ENCODE peak calls at places on chromosome 21, in four cellular contexts. W is pancreas, T is fibroblast of the aortic adventitia, K is GM23338. Y is an unnamed sample.

GRCh38 chr21:29208666-29209059 is 78.2 kb downstream of the MAP3K7CL start:
- DNase-seq in K (no peak), T (peak; percentile 87), W (no peak), Y (peak; percentile 46)

GRCh38 chr21:34186119-34186719 is 112.8 kb downstream of the MRPS6 start:
- DNase-seq in K (no peak), W (no peak), T (peak; percentile 29), Y (no peak)

GRCh38 chr21:29534448-29534847 is 235.7 kb downstream of the BACH1 start:
- DNase-seq in W (no peak), T (no peak), K (no peak), Y (no peak)

GRCh38 chr21:45018131-45019075 is 56.0 kb upstream of the ADARB1 start:
- DNase-seq in K (no peak), T (no peak), W (peak; percentile 54), Y (no peak)

GRCh38 chr21:33205476-33205875 is 24.3 kb upstream of the IFNAR2 start:
- DNase-seq in W (no peak), T (no peak), K (no peak), Y (no peak)

GRCh38 chr21:40143822-40144525 is 276.7 kb downstream of the PCP4 start:
- DNase-seq in K (peak; percentile 75), T (peak; percentile 14), W (peak; percentile 85), Y (peak; percentile 33)

GRCh38 chr21:15293251-15293650 is 228.5 kb upstream of the NRIP1 start:
- DNase-seq in K (peak; percentile 79), W (no peak), T (peak; percentile 98), Y (peak; percentile 90)

GRCh38 chr21:14864211-14865021 is 200.4 kb downstream of the NRIP1 start:
- DNase-seq in K (peak; percentile 82), T (peak; percentile 84), W (peak; percentile 78), Y (peak; percentile 73)

GRCh38 chr21:14712121-14712520 is 166.0 kb upstream of the SAMSN1 start:
- DNase-seq in T (no peak), W (no peak), K (no peak), Y (peak; percentile 57)

GRCh38 chr21:19553930-19554615 is 1150.5 kb upstream of the TMPRSS15 start:
- DNase-seq in K (peak; percentile 58), W (no peak), T (no peak), Y (no peak)

GRCh38 chr21:18041012-18041411 is 203.6 kb upstream of the CHODL start:
- DNase-seq in T (no peak), K (peak; percentile 80), W (no peak), Y (peak; percentile 1)

GRCh38 chr21:44742418-44743153 is 31.2 kb upstream of the TSPEAR start:
- DNase-seq in T (peak; percentile 20), K (no peak), W (no peak), Y (peak; percentile 18)

GRCh38 chr21:20443558-20444155 is 554.6 kb upstream of the NCAM2 start:
- DNase-seq in K (peak; percentile 76), T (no peak), W (no peak), Y (no peak)

GRCh38 chr21:34243562-34243961 is 120.2 kb upstream of the KCNE2 start:
- DNase-seq in W (no peak), K (peak; percentile 72), T (peak; percentile 9), Y (peak; percentile 41)

GRCh38 chr21:29164330-29164942 is 34.0 kb downstream of the MAP3K7CL start:
- DNase-seq in W (no peak), T (peak; percentile 93), K (peak; percentile 71), Y (peak; percentile 78)

GRCh38 chr21:25507522-25507921 is 99.8 kb downstream of the MRPL39 start:
- DNase-seq in W (no peak), T (no peak), K (peak; percentile 39), Y (peak; percentile 12)

GRCh38 chr21:45308211-45309068 is 20.7 kb upstream of the POFUT2 start:
- DNase-seq in W (peak; percentile 48), K (no peak), T (peak; percentile 58), Y (no peak)

GRCh38 chr21:34133392-34133791 is 60.0 kb downstream of the MRPS6 start:
- DNase-seq in T (no peak), W (no peak), K (no peak), Y (no peak)

GRCh38 chr21:33968082-33968997 is 52.7 kb upstream of the ATP5PO start:
- DNase-seq in W (no peak), T (peak; percentile 81), K (peak; percentile 64), Y (peak; percentile 83)

GRCh38 chr21:21111309-21111920 is 113.2 kb downstream of the NCAM2 start:
- DNase-seq in T (no peak), W (no peak), K (no peak), Y (no peak)

GRCh38 chr21:33434770-33435360 is 31.7 kb downstream of the IFNGR2 start:
- DNase-seq in K (no peak), W (peak; percentile 7), T (peak; percentile 92), Y (peak; percentile 97)

GRCh38 chr21:28142692-28143091 is 850.0 kb downstream of the LTN1 start:
- DNase-seq in T (peak; percentile 82), W (no peak), K (no peak), Y (peak; percentile 81)

GRCh38 chr21:34926784-34927548 is 122.1 kb downstream of the RUNX1 start:
- DNase-seq in T (peak; percentile 66), K (no peak), W (no peak), Y (no peak)

GRCh38 chr21:45004059-45004422 is 64.2 kb downstream of the SLX9 start:
- DNase-seq in T (no peak), K (no peak), W (no peak), Y (no peak)

GRCh38 chr21:15908187-15908586 is 178.4 kb downstream of the USP25 start:
- DNase-seq in K (no peak), T (peak; percentile 36), W (no peak), Y (peak; percentile 44)

GRCh38 chr21:41488080-41488479 is 19.9 kb downstream of the TMPRSS2 start:
- DNase-seq in T (no peak), W (no peak), K (no peak), Y (no peak)

GRCh38 chr21:40827509-40827908 is 19.4 kb downstream of the DSCAM start:
- DNase-seq in T (no peak), W (no peak), K (no peak), Y (no peak)

GRCh38 chr21:40793057-40793456 is 53.9 kb downstream of the DSCAM start:
- DNase-seq in T (no peak), K (no peak), W (no peak), Y (no peak)

GRCh38 chr21:41142051-41142795 is 25.7 kb upstream of the BACE2 start:
- DNase-seq in T (peak; percentile 77), K (peak; percentile 9), W (no peak), Y (peak; percentile 82)

GRCh38 chr21:15826908-15827601 is 97.3 kb downstream of the USP25 start:
- DNase-seq in K (no peak), T (no peak), W (no peak), Y (no peak)

GRCh38 chr21:34143783-34144182 is 70.4 kb downstream of the MRPS6 start:
- DNase-seq in W (no peak), T (no peak), K (no peak), Y (no peak)

DNA sequence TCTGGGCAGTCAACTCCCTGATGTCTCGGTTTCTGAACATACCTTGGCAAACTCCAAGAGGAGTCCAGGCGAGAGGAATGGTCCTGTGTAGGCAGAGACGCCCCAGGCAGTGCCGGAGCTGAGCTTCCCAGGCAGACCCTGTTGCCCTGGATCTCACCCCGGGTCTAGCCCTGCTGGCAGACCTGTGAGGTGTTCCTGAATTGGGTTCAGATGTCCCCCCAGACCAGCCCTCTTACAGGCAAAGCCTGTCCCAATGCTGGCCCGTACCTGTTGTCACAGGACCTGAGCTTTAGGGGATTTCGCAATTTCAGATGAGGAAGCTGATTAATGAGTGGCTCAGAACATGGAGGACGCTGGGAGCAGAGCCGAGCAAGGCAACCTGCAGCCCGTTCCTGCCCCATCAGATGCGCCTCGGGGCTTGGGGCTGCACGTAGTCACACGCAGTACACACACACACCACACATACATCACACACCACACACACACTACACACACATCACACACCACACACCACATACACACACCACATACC is 38.5 kb upstream of the PDE9A start:
- DNase-seq in W (no peak), K (peak; percentile 54), T (no peak), Y (peak; percentile 93)
- H3K4me3 ChIP-seq in W (no peak overlapping the region), K (no peak overlapping the region), T (no peak overlapping the region), Y (no peak overlapping the region)

DNA sequence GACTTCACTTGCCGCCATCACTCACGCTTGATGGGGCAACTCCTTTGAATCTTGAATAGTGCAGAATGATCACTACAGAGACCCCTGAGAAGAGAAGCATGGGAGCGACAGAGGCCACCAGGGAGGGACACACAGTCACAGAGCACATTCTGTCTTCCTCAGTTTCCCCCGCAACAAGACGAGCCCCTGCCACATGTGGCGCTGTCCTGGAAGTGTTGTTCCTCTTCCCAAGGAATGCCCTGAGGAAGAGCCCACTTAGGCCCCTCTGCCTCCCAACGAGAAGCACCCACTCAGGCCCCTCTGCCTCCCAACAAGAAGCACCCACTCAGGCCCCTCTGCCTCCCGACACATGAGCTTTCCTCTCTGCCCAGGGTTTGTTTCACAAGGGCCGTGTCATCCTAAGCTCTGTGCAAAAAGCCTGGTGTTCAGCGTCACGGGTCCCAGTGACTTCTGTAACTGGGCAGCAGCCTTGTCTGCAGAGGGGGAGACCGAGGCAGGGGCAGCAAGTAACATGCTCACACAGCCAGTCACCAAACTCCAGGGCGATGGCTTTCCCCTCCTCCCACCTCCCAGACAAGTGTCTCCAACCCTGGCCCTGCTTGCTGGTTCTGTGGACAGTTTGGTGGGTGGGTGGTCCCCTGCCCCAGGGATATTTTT is 19.8 kb downstream of the SLC37A1 start:
- DNase-seq in T (no peak), W (no peak), K (no peak), Y (no peak)
- H3K4me3 ChIP-seq in T (no peak overlapping the region), W (no peak overlapping the region), K (no peak overlapping the region), Y (no peak overlapping the region)

GRCh38 chr21:31450971-31451370 is 106.9 kb upstream of the TIAM1 start:
- DNase-seq in W (no peak), T (no peak), K (no peak), Y (no peak)
- H3K4me3 ChIP-seq in W (no peak overlapping the region), T (no peak overlapping the region), K (no peak overlapping the region), Y (no peak overlapping the region)

DNA sequence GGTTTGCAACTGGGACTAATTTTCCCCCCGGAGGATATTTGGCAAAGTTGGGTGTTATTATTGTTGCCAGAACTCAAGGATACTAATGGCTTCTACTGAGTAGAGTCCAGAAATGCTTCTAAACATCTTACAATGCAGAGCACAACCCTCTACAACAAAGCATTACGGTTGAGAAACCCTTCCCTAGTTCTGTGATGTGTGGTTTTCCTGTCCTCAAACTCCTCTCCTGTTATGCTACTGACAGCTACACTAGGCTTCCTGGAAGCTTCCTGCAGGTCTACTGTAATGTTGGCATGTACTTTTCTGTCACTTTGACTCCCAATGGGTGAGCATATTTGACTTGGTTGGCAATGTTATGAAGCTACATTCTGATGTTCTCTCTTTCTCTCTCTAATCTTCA is 1656.9 kb downstream of the MRPL39 start:
- DNase-seq in T (no peak), K (no peak), W (no peak), Y (no peak)
- H3K4me3 ChIP-seq in T (no peak overlapping the region), K (no peak overlapping the region), W (no peak overlapping the region), Y (no peak overlapping the region)

DNA sequence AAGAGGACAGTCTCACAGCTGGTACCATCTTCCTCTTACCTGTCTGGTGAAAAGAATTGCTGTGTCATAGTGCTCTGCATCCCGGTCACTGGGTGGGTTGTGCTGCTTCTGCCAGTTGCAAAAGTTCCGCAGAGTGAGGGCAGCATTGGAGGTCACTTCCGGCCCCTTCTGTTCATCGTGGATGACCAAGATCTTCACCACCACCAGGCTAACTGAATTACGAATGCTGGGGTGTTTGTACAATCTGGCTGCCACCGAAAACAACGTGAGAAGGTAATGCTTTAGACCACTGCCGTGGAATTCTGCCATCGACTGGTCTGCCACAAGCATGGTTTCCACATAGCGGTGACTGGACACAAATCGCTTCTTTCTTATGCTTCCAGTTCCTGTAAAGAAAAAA is 2.9 kb downstream of the ADAMTS1 start:
- DNase-seq in K (no peak), W (no peak), T (peak; percentile 68), Y (no peak)
- H3K4me3 ChIP-seq in K (peak overlapping the region; percentile 88), W (no peak overlapping the region), T (peak overlapping the region; percentile 99), Y (no peak overlapping the region)

Y was measured in bronchial epithelial cell.